ENCODE peak calls at places on chromosomes 1 and 21, in four cellular contexts. D is HCT116, P is K562, B is HepG2. M is an unnamed sample.
A peak's percentile ranks its signal among the peaks of the same experiment; 100 is the strongest.

GRCh38 chr1:55519937-55520683 is 304.9 kb upstream of the USP24 start:
- DNase-seq in D (no peak), P (no peak), B (no peak), M (no peak)

GRCh38 chr1:161019767-161020572 is 982 bp downstream of the F11R start:
- DNase-seq in D (no peak), P (peak; percentile 62), B (no peak), M (no peak)

GRCh38 chr21:45367402-45368351 is 37.3 kb upstream of the COL18A1 start:
- DNase-seq in D (no peak), P (no peak), B (peak; percentile 60), M (peak; percentile 64)

GRCh38 chr1:169161512-169162194 is 55.2 kb downstream of the ATP1B1 start:
- DNase-seq in D (peak; percentile 19), P (peak; percentile 11), B (peak; percentile 27), M (no peak)

GRCh38 chr1:117615474-117615873 is 9.6 kb downstream of the TENT5C start:
- DNase-seq in D (no peak), P (no peak), B (no peak), M (no peak)

GRCh38 chr1:242524571-242525359 is at the start of gene PLD5:
- DNase-seq in D (no peak), P (no peak), B (no peak), M (no peak)

GRCh38 chr21:34726627-34727337 is 58.0 kb downstream of the CLIC6 start:
- DNase-seq in D (no peak), P (no peak), B (no peak), M (no peak)

GRCh38 chr1:210222288-210223006 is 10.1 kb upstream of the SERTAD4 start:
- DNase-seq in D (no peak), P (no peak), B (no peak), M (no peak)

GRCh38 chr1:97488505-97488904 is 432.3 kb downstream of the DPYD start:
- DNase-seq in D (no peak), P (no peak), B (no peak), M (no peak)

GRCh38 chr1:201597551-201598230 is 58.8 kb downstream of the NAV1 start:
- DNase-seq in D (no peak), P (no peak), B (no peak), M (no peak)

GRCh38 chr1:165053273-165053835 is 303.2 kb downstream of the LMX1A start:
- DNase-seq in D (no peak), P (no peak), B (no peak), M (no peak)

GRCh38 chr1:154145986-154146385 is 8.9 kb downstream of the NUP210L start:
- DNase-seq in D (no peak), P (no peak), B (no peak), M (no peak)

GRCh38 chr21:35220301-35220700 is 171.2 kb upstream of the RUNX1 start:
- DNase-seq in D (no peak), P (no peak), B (no peak), M (no peak)

GRCh38 chr1:110548381-110548780 is 29.4 kb upstream of the KCNA10 start:
- DNase-seq in D (peak; percentile 22), P (peak; percentile 53), B (peak; percentile 41), M (peak; percentile 51)

GRCh38 chr1:168297019-168297418 is 16.3 kb downstream of the TBX19 start:
- DNase-seq in D (no peak), P (no peak), B (no peak), M (no peak)

GRCh38 chr21:15617968-15618367 is 111.8 kb upstream of the USP25 start:
- DNase-seq in D (no peak), P (no peak), B (no peak), M (peak; percentile 5)

GRCh38 chr1:188269956-188270355 is 1441.2 kb downstream of the PLA2G4A start:
- DNase-seq in D (no peak), P (no peak), B (no peak), M (no peak)

GRCh38 chr1:24416666-24417391 is 1.2 kb downstream of the NIPAL3 start:
- DNase-seq in D (no peak), P (peak; percentile 92), B (peak; percentile 48), M (no peak)

GRCh38 chr21:42799516-42799915 is 79.8 kb downstream of the WDR4 start:
- DNase-seq in D (no peak), P (no peak), B (no peak), M (no peak)

GRCh38 chr1:12496154-12496961 is 121.7 kb downstream of the DHRS3 start:
- DNase-seq in D (no peak), P (peak; percentile 86), B (no peak), M (peak; percentile 51)

GRCh38 chr1:180836414-180836813 is 76.3 kb upstream of the KIAA1614 start:
- DNase-seq in D (no peak), P (no peak), B (no peak), M (no peak)

GRCh38 chr21:26844258-26845065 is 747 bp downstream of the ADAMTS1 start:
- DNase-seq in D (no peak), P (no peak), B (no peak), M (peak; percentile 73)

GRCh38 chr1:56304975-56305374 is 274.4 kb downstream of the PLPP3 start:
- DNase-seq in D (no peak), P (no peak), B (no peak), M (no peak)

GRCh38 chr1:204723131-204723787 is 37.7 kb upstream of the LRRN2 start:
- DNase-seq in D (no peak), P (no peak), B (no peak), M (no peak)

GRCh38 chr1:206082831-206083695 is 30.1 kb downstream of the RHEX start:
- DNase-seq in D (no peak), P (no peak), B (no peak), M (no peak)

GRCh38 chr1:205832326-205832751 is 17.6 kb downstream of the PM20D1 start:
- DNase-seq in D (no peak), P (peak; percentile 32), B (no peak), M (no peak)

GRCh38 chr21:16608209-16608830 is 878.5 kb downstream of the USP25 start:
- DNase-seq in D (no peak), P (no peak), B (peak; percentile 1), M (no peak)

GRCh38 chr1:173383341-173383740 is 93.8 kb upstream of the PRDX6 start:
- DNase-seq in D (no peak), P (no peak), B (no peak), M (no peak)

GRCh38 chr1:88327391-88328267 is 356.4 kb upstream of the PKN2 start:
- DNase-seq in D (peak; percentile 76), P (no peak), B (peak; percentile 64), M (no peak)

GRCh38 chr1:10909697-10910489 is 102.6 kb upstream of the TARDBP start:
- DNase-seq in D (no peak), P (peak; percentile 70), B (peak; percentile 28), M (peak; percentile 85)

GRCh38 chr1:226645279-226645976 is 93.7 kb downstream of the ITPKB start:
- DNase-seq in D (no peak), P (no peak), B (no peak), M (no peak)
- TF ChIP-seq ELF1 in D (no peak), P (no peak), B (no peak), M (no peak)

GRCh38 chr1:6471969-6472368 is 6.0 kb upstream of the TNFRSF25 start:
- DNase-seq in D (no peak), P (no peak), B (no peak), M (no peak)
- TF ChIP-seq ELF1 in D (no peak), P (no peak), B (no peak), M (no peak)

GRCh38 chr1:84096121-84096635 is 47.9 kb upstream of the PRKACB start:
- DNase-seq in D (no peak), P (no peak), B (no peak), M (no peak)
- TF ChIP-seq ELF1 in D (no peak), P (no peak), B (no peak), M (no peak)

DNA sequence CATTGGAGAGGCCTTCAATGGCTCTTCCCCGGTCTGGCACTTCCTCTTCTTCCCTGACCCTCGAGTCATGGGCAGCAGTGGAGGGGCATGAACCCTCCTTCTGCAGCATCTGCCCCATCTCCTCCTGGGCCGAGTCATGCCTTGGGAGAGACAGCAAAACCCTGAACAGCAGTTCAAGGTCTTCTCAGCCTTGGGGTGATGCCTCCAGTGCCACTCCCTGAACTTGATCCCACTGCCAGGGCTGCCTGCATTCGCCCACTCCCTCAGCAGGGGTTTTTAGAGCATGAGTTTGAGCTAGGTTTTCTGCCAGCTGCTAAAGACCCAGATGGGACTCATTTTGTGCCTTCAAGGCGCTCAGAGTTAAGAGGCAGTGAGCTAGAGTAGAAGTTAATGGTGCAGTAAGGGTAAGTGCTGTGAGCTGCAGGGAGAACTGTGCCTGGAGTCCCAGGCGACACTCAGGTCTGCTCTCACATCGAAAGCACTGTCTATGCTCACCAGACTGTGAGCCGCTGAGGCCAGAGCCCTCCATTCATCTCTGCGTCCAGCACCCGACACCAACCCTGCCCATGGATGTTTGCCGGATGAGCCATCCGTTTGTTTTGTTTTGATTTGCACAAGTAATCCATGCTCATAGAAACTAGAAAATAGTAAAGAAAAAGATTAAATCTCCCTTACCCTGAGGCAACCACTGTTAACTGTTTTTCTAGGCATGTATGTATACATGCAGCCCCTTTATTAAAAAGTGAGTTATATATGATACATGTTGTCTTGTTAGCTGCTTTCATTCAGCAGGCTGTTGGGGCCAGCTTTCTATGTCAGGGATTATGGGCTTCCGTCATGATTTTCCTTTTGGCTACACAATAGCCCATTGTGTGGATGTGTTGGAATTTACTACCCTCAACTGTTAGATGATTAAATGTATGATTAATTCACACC is 67.9 kb downstream of the VPS26C start:
- DNase-seq in D (peak; percentile 66), P (no peak), B (no peak), M (peak; percentile 17)
- TF ChIP-seq ELF1 in D (no peak), P (no peak), B (no peak), M (no peak)

GRCh38 chr21:20272791-20273362 is 725.3 kb upstream of the NCAM2 start:
- DNase-seq in D (no peak), P (peak; percentile 38), B (no peak), M (no peak)
- TF ChIP-seq ELF1 in D (no peak), P (no peak), B (no peak), M (no peak)

GRCh38 chr1:37602750-37603694 is 7.3 kb upstream of the GNL2 start:
- DNase-seq in D (no peak), P (peak; percentile 68), B (peak; percentile 59), M (peak; percentile 74)
- TF ChIP-seq ELF1 in D (no peak), P (no peak), B (no peak), M (no peak)

GRCh38 chr1:150272379-150272840 is at the start of gene C1orf54:
- DNase-seq in D (no peak), P (peak; percentile 65), B (no peak), M (no peak)

GRCh38 chr1:150267896-150268295 is 920 bp downstream of the APH1A start:
- DNase-seq in D (no peak), P (no peak), B (no peak), M (no peak)

GRCh38 chr1:150268706-150269403 is at the start of gene APH1A:
- DNase-seq in D (peak; percentile 91), P (peak; percentile 98), B (peak; percentile 92), M (peak; percentile 98)

GRCh38 chr1:150263549-150263948 is 5.3 kb downstream of the APH1A start:
- DNase-seq in D (no peak), P (no peak), B (no peak), M (no peak)

GRCh38 chr1:150268342-150268705 is 492 bp downstream of the APH1A start:
- DNase-seq in D (no peak), P (peak; percentile 61), B (no peak), M (peak; percentile 43)
- TF ChIP-seq ELF1 in D (no peak), P (no peak), B (no peak), M (no peak)